ENCODE peak calls at places on chromosomes 7 and 10, in nine cellular contexts. I is stimulated activated naive CD4-positive, alpha-beta T cell; R is AG08396; Y is nephron progenitor cell; O is CD8-positive, alpha-beta T cell; P is substantia nigra; Q is stimulated activated CD4-positive, alpha-beta T cell treated with anti-CD3 and anti-CD28 coated beads, Interleukin-1b, Interleukin-23, amount 100 ng/mL, for 1 hour; G is HEK293T; U is H7. H is an unnamed sample.

GRCh38 chr7:85324145-85324799 is 137.4 kb upstream of the SEMA3D start:
- DNase-seq in I (no peak), R (no peak), Y (no peak), O (no peak), P (no peak), Q (no peak), G (peak; percentile 23), U (no peak), H (no peak)

GRCh38 chr10:125868372-125868975 is 12.6 kb downstream of the DHX32 start:
- DNase-seq in I (peak; percentile 8), R (no peak), Y (peak; percentile 13), O (no peak), P (no peak), Q (peak; percentile 3), G (peak; percentile 57), U (peak; percentile 50), H (peak; percentile 29)

GRCh38 chr7:111763221-111763791 is 201.0 kb upstream of the IMMP2L start:
- DNase-seq in I (peak; percentile 1), R (peak; percentile 40), Y (peak; percentile 31), O (no peak), P (no peak), Q (no peak), G (peak; percentile 43), U (peak; percentile 57), H (peak; percentile 78)

GRCh38 chr7:70512719-70513118 is 619.2 kb upstream of the GALNT17 start:
- DNase-seq in I (no peak), R (no peak), Y (no peak), O (no peak), P (no peak), Q (no peak), G (no peak), U (no peak), H (no peak)

GRCh38 chr7:23715099-23715498 is 5.1 kb downstream of the STK31 start:
- DNase-seq in I (no peak), R (no peak), Y (no peak), O (no peak), P (no peak), Q (no peak), G (no peak), U (no peak), H (no peak)

GRCh38 chr10:131127122-131127589 is 184.4 kb downstream of the TCERG1L start:
- DNase-seq in I (no peak), R (no peak), Y (no peak), O (no peak), P (no peak), Q (no peak), G (no peak), U (no peak), H (no peak)

GRCh38 chr10:78139336-78139735 is 105.7 kb downstream of the RPS24 start:
- DNase-seq in I (no peak), R (no peak), Y (peak; percentile 9), O (no peak), P (peak; percentile 17), Q (no peak), G (no peak), U (peak; percentile 70), H (peak; percentile 50)

GRCh38 chr10:70376436-70377378 is 5.7 kb downstream of the LRRC20 start:
- DNase-seq in I (no peak), R (no peak), Y (no peak), O (no peak), P (no peak), Q (no peak), G (no peak), U (no peak), H (no peak)

GRCh38 chr7:38775503-38775902 is 133.5 kb downstream of the VPS41 start:
- DNase-seq in I (no peak), R (no peak), Y (no peak), O (no peak), P (no peak), Q (no peak), G (no peak), U (peak; percentile 2), H (no peak)

GRCh38 chr10:3750884-3751283 is 34.1 kb downstream of the KLF6 start:
- DNase-seq in I (no peak), R (no peak), Y (peak; percentile 17), O (no peak), P (no peak), Q (no peak), G (no peak), U (no peak), H (no peak)

GRCh38 chr10:32104622-32105509 is 48.6 kb upstream of the KIF5B start:
- DNase-seq in I (no peak), R (peak; percentile 16), Y (no peak), O (no peak), P (no peak), Q (no peak), G (no peak), U (no peak), H (no peak)

GRCh38 chr7:155363852-155364600 is 66.3 kb downstream of the INSIG1 start:
- DNase-seq in I (no peak), R (no peak), Y (no peak), O (no peak), P (no peak), Q (no peak), G (no peak), U (no peak), H (no peak)

GRCh38 chr7:130888017-130888371 is 154.0 kb upstream of the KLF14 start:
- DNase-seq in I (no peak), R (no peak), Y (no peak), O (no peak), P (no peak), Q (no peak), G (no peak), U (no peak), H (no peak)

GRCh38 chr10:24382596-24382978 is 173.6 kb downstream of the KIAA1217 start:
- DNase-seq in I (no peak), R (no peak), Y (no peak), O (no peak), P (no peak), Q (no peak), G (no peak), U (no peak), H (no peak)

GRCh38 chr10:44766601-44767000 is 144.5 kb upstream of the TMEM72 start:
- DNase-seq in I (no peak), R (no peak), Y (no peak), O (no peak), P (no peak), Q (no peak), G (no peak), U (no peak), H (no peak)

GRCh38 chr7:51374936-51375335 is 58.3 kb upstream of the COBL start:
- DNase-seq in I (no peak), R (no peak), Y (no peak), O (no peak), P (no peak), Q (no peak), G (no peak), U (no peak), H (no peak)

GRCh38 chr10:90930971-90931841 is 10.3 kb upstream of the ANKRD1 start:
- DNase-seq in I (no peak), R (peak; percentile 46), Y (peak; percentile 12), O (no peak), P (no peak), Q (no peak), G (peak; percentile 19), U (peak; percentile 15), H (no peak)

GRCh38 chr10:5888843-5889623 is 660 bp downstream of the ANKRD16 start:
- DNase-seq in I (peak; percentile 46), R (peak; percentile 38), Y (peak; percentile 68), O (peak; percentile 30), P (no peak), Q (peak; percentile 12), G (peak; percentile 51), U (peak; percentile 84), H (peak; percentile 78)